ENCODE peak calls at places on chromosomes 2 and 18, in four cellular contexts. L is ovary, M is IMR-90, G is upper lobe of left lung. P is an unnamed sample. For H3K36me3, the result is how much of the 10 kb centered on the place peaks cover.

GRCh38 chr18:58911766-58912165 is 47.1 kb downstream of the ZNF532 start:
- DNase-seq in L (no peak), G (no peak), M (peak), P (no peak)

GRCh38 chr2:237873961-237874551 is 14.6 kb downstream of the RAMP1 start:
- DNase-seq in M (no peak), G (peak), L (peak), P (peak)

GRCh38 chr2:156088598-156088997 is 243.9 kb downstream of the NR4A2 start:
- DNase-seq in L (no peak), G (no peak), M (no peak), P (no peak)

GRCh38 chr2:143058795-143059194 is 70.4 kb upstream of the ARHGAP15 start:
- DNase-seq in M (no peak), G (no peak), L (no peak), P (no peak)

GRCh38 chr18:66695281-66695680 is 91.4 kb upstream of the CDH19 start:
- DNase-seq in L (no peak), G (no peak), M (no peak), P (no peak)

GRCh38 chr2:191321861-191322662 is 76.9 kb downstream of the MYO1B start:
- DNase-seq in G (no peak), L (no peak), M (peak), P (no peak)

GRCh38 chr2:16365391-16365790 is 300.2 kb downstream of the CYRIA start:
- DNase-seq in L (no peak), M (no peak), G (no peak), P (no peak)

GRCh38 chr2:29568135-29568534 is 353.3 kb downstream of the ALK start:
- DNase-seq in L (no peak), G (no peak), M (no peak), P (no peak)

GRCh38 chr18:33647365-33647764 is 69.3 kb downstream of the ASXL3 start:
- DNase-seq in G (no peak), M (no peak), L (no peak), P (no peak)

GRCh38 chr2:189685540-189686229 is 11.2 kb downstream of the ANKAR start:
- DNase-seq in M (peak), G (no peak), L (peak), P (no peak)

GRCh38 chr2:98773907-98774306 is 43.0 kb upstream of the MGAT4A start:
- DNase-seq in G (no peak), M (no peak), L (no peak), P (no peak)

GRCh38 chr2:219472629-219473187 is 26.0 kb upstream of the GMPPA start:
- DNase-seq in G (peak), L (no peak), M (no peak), P (no peak)

GRCh38 chr2:174697267-174697666 is 67.0 kb downstream of the CHRNA1 start:
- DNase-seq in M (peak), L (no peak), G (no peak), P (peak)

GRCh38 chr2:10971855-10972348 is 60.2 kb downstream of the KCNF1 start:
- DNase-seq in M (no peak), L (no peak), G (no peak), P (no peak)

GRCh38 chr2:227499971-227500630 is 28.1 kb downstream of the AGFG1 start:
- DNase-seq in L (no peak), M (no peak), G (no peak), P (no peak)

GRCh38 chr2:37873229-37873628 is 51.9 kb upstream of the RMDN2 start:
- DNase-seq in G (no peak), L (no peak), M (no peak), P (no peak)

GRCh38 chr2:161116463-161116960 is 43.7 kb upstream of the TANK start:
- DNase-seq in L (no peak), M (no peak), G (no peak), P (no peak)

GRCh38 chr2:70552501-70553333 is 909 bp downstream of the TGFA start:
- DNase-seq in M (no peak), L (no peak), G (peak), P (no peak)

GRCh38 chr2:194842871-194843270 is 814.2 kb upstream of the SLC39A10 start:
- DNase-seq in M (no peak), L (no peak), G (peak), P (no peak)

GRCh38 chr2:188381614-188382013 is 89.9 kb downstream of the GULP1 start:
- DNase-seq in M (peak), G (no peak), L (no peak), P (no peak)

GRCh38 chr2:191230174-191230573 is 15.0 kb upstream of the MYO1B start:
- DNase-seq in M (peak), G (no peak), L (no peak), P (no peak)

GRCh38 chr2:239257511-239257937 is 143.3 kb downstream of the HDAC4 start:
- DNase-seq in G (no peak), L (no peak), M (peak), P (no peak)

GRCh38 chr18:24734058-24734457 is 273.6 kb downstream of the HRH4 start:
- DNase-seq in M (no peak), G (no peak), L (no peak), P (no peak)

GRCh38 chr2:104598636-104599035 is 255.3 kb upstream of the POU3F3 start:
- DNase-seq in L (no peak), G (no peak), M (no peak), P (no peak)

GRCh38 chr18:78679061-78679460 is 300.6 kb upstream of the SALL3 start:
- DNase-seq in G (no peak), L (no peak), M (no peak), P (no peak)

GRCh38 chr2:233495503-233496496 is 70.8 kb downstream of the USP40 start:
- DNase-seq in G (no peak), M (no peak), L (no peak), P (no peak)

GRCh38 chr18:6598657-6599056 is 130.9 kb upstream of the ARHGAP28 start:
- DNase-seq in M (no peak), L (no peak), G (no peak), P (no peak)

GRCh38 chr2:164620873-164621760 is at the start of gene GRB14:
- DNase-seq in L (peak), G (peak), M (no peak), P (no peak)

GRCh38 chr2:241680044-241680443 is 6.6 kb downstream of the DTYMK start:
- DNase-seq in L (no peak), G (no peak), M (no peak), P (no peak)

GRCh38 chr2:231617059-231617926 is 24.6 kb downstream of the TEX44 start:
- DNase-seq in G (no peak), L (no peak), M (peak), P (no peak)

GRCh38 chr18:67545681-67546080 is 29.2 kb upstream of the DSEL start:
- DNase-seq in G (no peak), M (no peak), L (no peak), P (no peak)

GRCh38 chr2:24492283-24493272 is 1.5 kb downstream of the NCOA1 start:
- DNase-seq in G (no peak), L (no peak), M (no peak), P (no peak)

GRCh38 chr2:137969418-137969765 is 5.1 kb downstream of the HNMT start:
- DNase-seq in G (no peak), M (peak), L (no peak), P (no peak)

GRCh38 chr2:221463235-221463896 is 108.7 kb downstream of the EPHA4 start:
- DNase-seq in G (no peak), M (no peak), L (no peak), P (no peak)

GRCh38 chr2:209208211-209208610 is 215.6 kb upstream of the MAP2 start:
- DNase-seq in M (no peak), L (no peak), G (no peak), P (no peak)
- H3K4me3 ChIP-seq in M (no peak), L (no peak), G (no peak), P (no peak)

DNA sequence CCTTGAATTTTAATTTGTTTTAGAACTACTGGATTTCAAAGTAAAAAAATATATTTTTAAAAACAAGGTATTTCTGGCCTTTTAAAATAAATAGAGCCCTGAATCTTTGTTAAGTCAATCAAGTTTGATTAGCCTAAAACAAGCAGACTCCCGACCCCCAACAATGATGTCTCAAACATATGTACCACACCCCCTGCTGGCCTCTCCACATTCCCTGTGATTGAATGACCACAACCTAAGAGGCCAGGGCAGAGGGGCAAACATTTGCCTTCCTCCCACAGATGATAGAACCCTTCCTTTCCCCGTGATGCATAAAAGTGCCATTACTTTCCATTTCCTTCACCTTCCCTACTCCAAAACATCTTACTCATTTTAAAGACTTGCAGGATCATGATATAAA is 130.9 kb downstream of the STK39 start:
- DNase-seq in M (peak), G (no peak), L (no peak), P (no peak)
- TF ChIP-seq CTCF in M (peak), G (no peak), L (no peak), P (no peak)

GRCh38 chr2:97734061-97734912 is 20.9 kb downstream of the ZAP70 start:
- DNase-seq in L (no peak), M (no peak), G (peak), P (no peak)

GRCh38 chr2:97736608-97737330 is 23.4 kb downstream of the ZAP70 start:
- DNase-seq in M (no peak), L (no peak), G (peak), P (no peak)

GRCh38 chr2:97735161-97735561 is 21.8 kb downstream of the ZAP70 start:
- DNase-seq in G (peak), M (no peak), L (no peak), P (no peak)

GRCh38 chr2:97737421-97738235 is 24.3 kb downstream of the ZAP70 start:
- DNase-seq in L (no peak), M (no peak), G (peak), P (no peak)

GRCh38 chr2:97736185-97736584 is 22.8 kb downstream of the ZAP70 start:
- DNase-seq in L (no peak), M (no peak), G (no peak), P (no peak)
- H3K36me3 ChIP-seq in L (under half), M (under half), G (under half), P (under half)

GRCh38 chr2:111659361-111660281 is 224.4 kb downstream of the ANAPC1 start:
- DNase-seq in G (peak), L (no peak), M (peak), P (peak)
- H3K4me3 ChIP-seq in G (no peak), L (no peak), M (no peak), P (no peak)

GRCh38 chr2:74333175-74333574 is 10.0 kb downstream of the SLC4A5 start:
- DNase-seq in L (no peak), G (no peak), M (peak), P (no peak)
- TF ChIP-seq CTCF in L (no peak), G (no peak), M (peak), P (no peak)

DNA sequence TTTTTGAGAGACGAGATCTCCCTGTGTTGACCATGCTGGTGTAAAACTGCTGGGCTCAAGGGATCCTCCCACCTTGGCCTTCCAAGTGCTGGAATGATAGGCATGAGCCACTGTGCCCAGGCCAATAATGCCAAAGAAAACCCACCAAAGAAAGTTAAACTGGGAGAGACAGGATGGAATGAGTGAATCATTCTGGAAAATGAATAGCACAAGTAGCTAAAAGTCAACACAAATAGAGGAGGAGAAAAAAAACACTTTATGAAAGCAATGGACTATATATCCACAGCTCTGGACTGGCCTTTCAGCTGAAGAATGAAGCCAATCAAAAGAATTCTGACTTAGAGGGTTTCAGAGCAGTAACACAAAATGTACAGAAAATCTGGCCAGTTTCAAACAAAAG is 23.9 kb downstream of the IAH1 start:
- DNase-seq in L (no peak), G (no peak), M (no peak), P (no peak)
- H3K36me3 ChIP-seq in L (under half), G (half or more), M (under half), P (half or more)

GRCh38 chr18:60943297-60943696 is 389.9 kb upstream of the CDH20 start:
- DNase-seq in M (no peak), L (no peak), G (no peak), P (no peak)
- H3K4me3 ChIP-seq in M (no peak), L (no peak), G (no peak), P (no peak)

GRCh38 chr2:73770725-73771124 is 9.2 kb downstream of the DUSP11 start:
- DNase-seq in L (no peak), M (no peak), G (no peak), P (no peak)

GRCh38 chr2:73766994-73767393 is 12.9 kb downstream of the DUSP11 start:
- DNase-seq in L (no peak), G (no peak), M (no peak), P (no peak)

GRCh38 chr2:73776869-73777519 is 2.9 kb downstream of the DUSP11 start:
- DNase-seq in G (no peak), L (no peak), M (peak), P (no peak)

GRCh38 chr2:73776381-73776780 is 3.5 kb downstream of the DUSP11 start:
- DNase-seq in L (no peak), M (no peak), G (no peak), P (no peak)

DNA sequence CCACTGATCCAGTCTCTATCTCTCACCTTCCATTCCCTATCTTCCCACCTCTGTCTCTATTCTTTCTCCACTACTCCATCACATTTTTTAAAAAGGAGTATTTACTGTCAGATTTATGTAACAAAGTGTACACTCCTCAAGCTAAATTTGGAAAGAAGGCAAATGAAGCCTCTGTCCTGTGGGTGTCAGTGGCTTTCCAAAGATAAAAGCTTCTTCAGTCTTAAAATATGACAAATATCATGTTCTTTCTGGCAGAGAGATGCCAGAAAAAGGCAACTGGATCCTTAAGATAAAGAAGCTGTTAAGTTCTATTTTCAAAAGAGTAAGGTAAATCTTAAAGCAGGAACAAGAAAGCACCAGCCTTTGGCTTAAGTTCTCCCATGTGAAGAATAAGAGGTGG is 7.1 kb downstream of the DUSP11 start:
- DNase-seq in L (no peak), M (no peak), G (no peak), P (no peak)
- TF ChIP-seq CTCF in L (no peak), M (no peak), G (no peak), P (no peak)

GRCh38 chr2:208320686-208321085 is 54.6 kb downstream of the PIKFYVE start:
- DNase-seq in M (no peak), G (no peak), L (peak), P (peak)
- H3K36me3 ChIP-seq in M (under half), G (under half), L (under half), P (under half)

P was measured in ascending aorta.